ENCODE peak calls at places on chromosomes 4 and X, in five cellular contexts. S is heart right ventricle, C is SK-N-SH, D is pancreas, B is sigmoid colon. I is an unnamed sample.

GRCh38 chr4:27861802-27862201 is 1001.2 kb downstream of the STIM2 start:
- DNase-seq in S (no peak), C (no peak), D (no peak), B (no peak), I (no peak)

GRCh38 chr4:53009824-53010223 is 147.7 kb downstream of the RASL11B start:
- DNase-seq in S (no peak), C (no peak), D (no peak), B (no peak), I (no peak)

GRCh38 chrX:30653415-30654131 is at the start of gene GK:
- DNase-seq in S (peak; percentile 15), C (peak; percentile 48), D (no peak), B (peak; percentile 64), I (no peak)

GRCh38 chrX:49878834-49879655 is at the start of gene USP27X:
- DNase-seq in S (peak; percentile 78), C (peak; percentile 80), D (peak; percentile 92), B (peak; percentile 90), I (peak; percentile 70)

GRCh38 chrX:65522739-65523372 is 11.7 kb downstream of the LAS1L start:
- DNase-seq in S (no peak), C (no peak), D (no peak), B (no peak), I (no peak)

GRCh38 chr4:55575513-55575912 is 16.5 kb downstream of the PDCL2 start:
- DNase-seq in S (no peak), C (no peak), D (no peak), B (no peak), I (no peak)

GRCh38 chr4:150126201-150126879 is 48.1 kb downstream of the DCLK2 start:
- DNase-seq in S (no peak), C (no peak), D (no peak), B (no peak), I (no peak)

GRCh38 chr4:63620271-63620670 is 789.0 kb downstream of the TECRL start:
- DNase-seq in S (no peak), C (peak; percentile 50), D (no peak), B (no peak), I (no peak)

GRCh38 chr4:114025176-114025777 is 45.8 kb upstream of the ARSJ start:
- DNase-seq in S (no peak), C (no peak), D (no peak), B (no peak), I (no peak)

GRCh38 chrX:41722816-41723215 is 1.2 kb upstream of the GPR82 start:
- DNase-seq in S (no peak), C (no peak), D (no peak), B (no peak), I (no peak)

GRCh38 chr4:38665846-38666490 is 2.0 kb downstream of the KLF3 start:
- DNase-seq in S (no peak), C (no peak), D (no peak), B (no peak), I (no peak)

GRCh38 chr4:38664704-38665401 is 854 bp downstream of the KLF3 start:
- DNase-seq in S (peak; percentile 64), C (peak; percentile 78), D (peak; percentile 88), B (peak; percentile 88), I (peak; percentile 60)

GRCh38 chr4:38669233-38669632 is 5.2 kb downstream of the KLF3 start:
- DNase-seq in S (no peak), C (no peak), D (no peak), B (no peak), I (no peak)

GRCh38 chr4:38668203-38668602 is 4.2 kb downstream of the KLF3 start:
- DNase-seq in S (no peak), C (no peak), D (no peak), B (no peak), I (no peak)

DNA sequence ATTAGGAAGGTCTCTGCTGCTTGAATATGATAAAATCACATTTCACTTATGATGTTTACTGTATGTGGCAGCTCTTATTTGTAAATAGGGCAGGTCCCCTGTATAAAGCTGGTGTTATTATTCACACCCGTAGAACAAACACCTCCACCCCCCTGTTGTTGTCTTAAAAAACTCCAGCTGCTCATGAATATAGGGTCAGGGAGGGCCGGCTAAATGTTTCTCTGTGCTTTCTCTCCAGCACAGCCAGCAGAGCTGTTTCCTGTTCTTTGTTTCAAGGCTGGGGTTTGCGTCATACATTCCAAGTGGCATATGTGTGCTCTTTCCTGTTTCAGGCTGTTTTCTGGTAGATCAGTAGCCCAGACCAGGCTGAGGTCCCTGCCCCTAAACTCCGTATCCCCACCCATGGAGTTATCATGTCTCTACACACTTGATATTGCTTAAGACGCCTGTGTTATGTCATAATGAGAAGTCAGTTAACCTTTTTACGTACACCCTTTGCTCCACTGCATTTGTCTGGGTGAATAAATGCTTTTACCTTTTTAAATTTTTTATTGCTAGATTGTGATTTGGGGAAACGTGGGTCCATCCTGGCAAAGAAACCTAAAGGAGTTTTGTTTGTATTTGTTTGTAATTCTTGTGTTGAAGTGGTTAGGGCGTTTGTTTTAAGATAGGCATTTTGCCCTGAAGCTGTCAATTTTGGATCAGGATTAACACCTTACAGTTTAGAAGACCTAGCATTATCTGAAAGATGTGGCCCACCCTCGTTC is 3.2 kb downstream of the KLF3 start:
- DNase-seq in S (peak; percentile 40), C (peak; percentile 77), D (no peak), B (peak; percentile 94), I (no peak)
- H3K4me1 ChIP-seq in S (peaks cover 79% of the 10 kb centered on the region), C (peaks cover 43% of the 10 kb centered on the region), D (peaks cover 32% of the 10 kb centered on the region), B (peaks cover 68% of the 10 kb centered on the region), I (peaks cover 40% of the 10 kb centered on the region)

GRCh38 chr4:37836838-37837413 is 10.4 kb downstream of the PGM2 start:
- DNase-seq in S (no peak), C (no peak), D (no peak), B (no peak), I (no peak)
- H3K4me3 ChIP-seq in S (no peak overlapping the region), C (no peak overlapping the region), D (no peak overlapping the region), B (no peak overlapping the region), I (no peak overlapping the region)

GRCh38 chr4:145760176-145760575 is 80.2 kb downstream of the C4orf51 start:
- DNase-seq in S (no peak), C (no peak), D (no peak), B (no peak), I (no peak)
- H3K36me3 ChIP-seq in S (no peaks in the 10 kb centered on the region), C (peaks cover 34% of the 10 kb centered on the region), D (peaks cover 3% of the 10 kb centered on the region), B (peaks cover 51% of the 10 kb centered on the region), I (peaks cover 5% of the 10 kb centered on the region)

GRCh38 chr4:70654605-70655011 is 11.7 kb downstream of the JCHAIN start:
- DNase-seq in S (no peak), C (no peak), D (no peak), B (no peak), I (no peak)
- H3K4me1 ChIP-seq in S (no peaks in the 10 kb centered on the region), C (no peaks in the 10 kb centered on the region), D (no peaks in the 10 kb centered on the region), B (no peaks in the 10 kb centered on the region), I (no peaks in the 10 kb centered on the region)

GRCh38 chr4:66568001-66568400 is 897.7 kb upstream of the EPHA5 start:
- DNase-seq in S (no peak), C (no peak), D (no peak), B (no peak), I (no peak)

GRCh38 chr4:66567551-66567950 is 897.3 kb upstream of the EPHA5 start:
- DNase-seq in S (no peak), C (no peak), D (no peak), B (no peak), I (no peak)

GRCh38 chr4:66565796-66566195 is 895.5 kb upstream of the EPHA5 start:
- DNase-seq in S (no peak), C (no peak), D (no peak), B (no peak), I (no peak)

GRCh38 chr4:66562276-66562806 is 892.1 kb upstream of the EPHA5 start:
- DNase-seq in S (no peak), C (no peak), D (no peak), B (no peak), I (no peak)

DNA sequence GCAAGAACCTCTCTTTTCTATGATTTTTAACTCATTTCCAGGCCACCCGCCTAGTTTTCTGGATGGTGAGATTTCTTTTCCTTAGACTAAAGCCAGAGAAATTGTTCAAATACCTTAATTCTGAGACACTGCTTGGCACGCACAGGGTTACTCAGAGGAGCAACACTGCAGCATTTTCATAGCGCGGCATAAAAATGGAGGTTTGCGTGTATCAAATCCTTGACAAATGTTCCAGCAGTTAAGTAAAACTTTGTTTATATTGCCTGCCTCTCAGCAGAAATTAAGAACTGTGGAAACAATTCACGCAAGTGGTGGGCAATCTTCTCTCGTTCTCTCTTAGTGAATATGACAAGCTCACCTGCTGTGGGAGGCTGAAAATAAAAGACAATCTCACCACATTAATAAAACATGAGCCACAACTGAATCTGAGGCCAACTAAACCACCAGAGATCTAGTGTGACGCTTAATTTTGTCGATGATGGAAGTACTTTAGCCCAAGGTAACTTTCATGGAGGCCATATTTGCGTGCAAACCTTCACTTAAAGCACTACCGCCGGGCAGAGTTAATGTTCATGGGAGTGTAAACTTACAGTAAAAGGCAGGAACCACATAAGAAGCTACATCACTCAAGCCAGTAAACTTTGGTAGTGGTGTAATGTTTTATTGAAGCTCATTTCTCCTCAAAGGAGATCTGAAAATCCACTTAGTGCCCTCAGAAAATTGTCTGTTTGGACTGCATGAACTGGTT is 894.8 kb upstream of the EPHA5 start:
- DNase-seq in S (no peak), C (no peak), D (no peak), B (no peak), I (no peak)
- H3K4me3 ChIP-seq in S (no peak overlapping the region), C (peak overlapping the region; percentile 4), D (no peak overlapping the region), B (peak overlapping the region; percentile 21), I (no peak overlapping the region)

GRCh38 chrX:148664171-148664570 is 163.8 kb downstream of the AFF2 start:
- DNase-seq in S (no peak), C (no peak), D (no peak), B (no peak), I (no peak)

GRCh38 chrX:148661035-148661434 is 160.6 kb downstream of the AFF2 start:
- DNase-seq in S (no peak), C (no peak), D (no peak), B (no peak), I (no peak)

GRCh38 chrX:148659481-148659880 is 159.1 kb downstream of the AFF2 start:
- DNase-seq in S (no peak), C (no peak), D (no peak), B (no peak), I (no peak)

GRCh38 chrX:148662014-148662413 is 161.6 kb downstream of the AFF2 start:
- DNase-seq in S (no peak), C (no peak), D (no peak), B (no peak), I (no peak)

GRCh38 chrX:148658115-148658725 is 157.8 kb downstream of the AFF2 start:
- DNase-seq in S (no peak), C (no peak), D (no peak), B (no peak), I (no peak)
- H3K36me3 ChIP-seq in S (no peaks in the 10 kb centered on the region), C (no peaks in the 10 kb centered on the region), D (no peaks in the 10 kb centered on the region), B (no peaks in the 10 kb centered on the region), I (no peaks in the 10 kb centered on the region)

GRCh38 chr4:185794637-185795036 is 17.4 kb downstream of the SORBS2 start:
- DNase-seq in S (no peak), C (no peak), D (no peak), B (no peak), I (no peak)
- H3K4me1 ChIP-seq in S (peaks cover 70% of the 10 kb centered on the region), C (peaks cover 10% of the 10 kb centered on the region), D (peaks cover 18% of the 10 kb centered on the region), B (peaks cover 57% of the 10 kb centered on the region), I (no peaks in the 10 kb centered on the region)